ENCODE peak calls at places on chromosomes 6 and 20, in seven cellular contexts. E is activated CD8-positive, alpha-beta T cell treated with anti-CD3 and anti-CD28 coated beads for 36 hours; D is NT2/D1; L is GM03348; U is naive B cell; S is AG08396; V is keratinocyte. Z is an unnamed sample.

GRCh38 chr6:3291987-3292386 is 33.2 kb downstream of the PSMG4 start:
- DNase-seq in E (no peak), D (no peak), L (no peak), U (no peak), S (no peak), V (no peak), Z (no peak)

GRCh38 chr20:43681991-43682410 is 15.1 kb downstream of the MYBL2 start:
- DNase-seq in E (peak; percentile 13), D (no peak), L (no peak), U (peak; percentile 94), S (no peak), V (no peak), Z (no peak)

GRCh38 chr6:113402541-113402940 is 454.6 kb upstream of the MARCKS start:
- DNase-seq in E (no peak), D (no peak), L (no peak), U (no peak), S (no peak), V (no peak), Z (no peak)

GRCh38 chr6:153038378-153038777 is 35.9 kb upstream of the MTRF1L start:
- DNase-seq in E (no peak), D (no peak), L (peak; percentile 19), U (no peak), S (peak; percentile 15), V (no peak), Z (peak; percentile 47)

GRCh38 chr6:25623065-25623464 is 28.9 kb upstream of the SCGN start:
- DNase-seq in E (no peak), D (no peak), L (no peak), U (no peak), S (no peak), V (no peak), Z (no peak)

GRCh38 chr6:39804666-39805065 is 12.5 kb downstream of the DAAM2 start:
- DNase-seq in E (no peak), D (no peak), L (peak; percentile 74), U (no peak), S (no peak), V (no peak), Z (peak; percentile 77)

GRCh38 chr6:88349511-88349910 is 183.4 kb upstream of the CNR1 start:
- DNase-seq in E (no peak), D (no peak), L (peak; percentile 26), U (no peak), S (no peak), V (no peak), Z (peak; percentile 20)

GRCh38 chr6:157524735-157525134 is 143.7 kb downstream of the ZDHHC14 start:
- DNase-seq in E (no peak), D (no peak), L (no peak), U (no peak), S (no peak), V (no peak), Z (no peak)

GRCh38 chr6:154425034-154425433 is 68.4 kb upstream of the IPCEF1 start:
- DNase-seq in E (no peak), D (no peak), L (no peak), U (no peak), S (no peak), V (no peak), Z (no peak)

GRCh38 chr6:44650947-44651346 is 263.4 kb downstream of the CDC5L start:
- DNase-seq in E (no peak), D (no peak), L (peak; percentile 47), U (no peak), S (peak; percentile 25), V (no peak), Z (peak; percentile 40)

GRCh38 chr6:132147530-132148011 is 196.4 kb upstream of the CCN2 start:
- DNase-seq in E (no peak), D (no peak), L (peak; percentile 77), U (no peak), S (peak; percentile 49), V (no peak), Z (peak; percentile 86)

GRCh38 chr6:43263314-43264178 is 20.3 kb downstream of the TTBK1 start:
- DNase-seq in E (peak; percentile 87), D (peak; percentile 60), L (peak; percentile 93), U (peak; percentile 70), S (peak; percentile 95), V (no peak), Z (peak; percentile 95)

GRCh38 chr6:36752187-36752885 is 54.7 kb downstream of the RAB44 start:
- DNase-seq in E (peak; percentile 43), D (no peak), L (no peak), U (no peak), S (no peak), V (no peak), Z (no peak)

GRCh38 chr6:36692220-36692619 is 5.4 kb upstream of the RAB44 start:
- DNase-seq in E (peak; percentile 52), D (no peak), L (no peak), U (peak; percentile 85), S (no peak), V (no peak), Z (no peak)

GRCh38 chr6:53986721-53987526 is 124.3 kb upstream of the MLIP start:
- DNase-seq in E (no peak), D (no peak), L (no peak), U (no peak), S (peak; percentile 20), V (no peak), Z (no peak)

GRCh38 chr6:96704713-96705112 is 132.6 kb downstream of the GPR63 start:
- DNase-seq in E (peak; percentile 12), D (no peak), L (no peak), U (no peak), S (no peak), V (no peak), Z (no peak)

GRCh38 chr20:50514750-50515149 is 4.6 kb downstream of the PTPN1 start:
- DNase-seq in E (peak; percentile 32), D (no peak), L (no peak), U (no peak), S (no peak), V (no peak), Z (no peak)

GRCh38 chr20:19855426-19855825 is 97.4 kb downstream of the RIN2 start:
- DNase-seq in E (no peak), D (no peak), L (no peak), U (no peak), S (no peak), V (no peak), Z (no peak)

GRCh38 chr6:20319520-20320357 is 81.9 kb upstream of the E2F3 start:
- DNase-seq in E (peak; percentile 89), D (no peak), L (no peak), U (peak; percentile 91), S (no peak), V (no peak), Z (no peak)

GRCh38 chr20:6058684-6059295 is 4.9 kb upstream of the LRRN4 start:
- DNase-seq in E (no peak), D (no peak), L (peak; percentile 21), U (no peak), S (no peak), V (no peak), Z (no peak)

GRCh38 chr6:38259736-38260135 is 380.0 kb downstream of the BTBD9 start:
- DNase-seq in E (no peak), D (no peak), L (peak; percentile 56), U (no peak), S (peak; percentile 12), V (no peak), Z (peak; percentile 34)

GRCh38 chr6:166025149-166025898 is 142.3 kb downstream of the TBXT start:
- DNase-seq in E (no peak), D (no peak), L (peak; percentile 27), U (no peak), S (peak; percentile 60), V (no peak), Z (peak; percentile 74)

GRCh38 chr20:58906894-58907293 is 54.4 kb downstream of the GNAS start:
- DNase-seq in E (peak; percentile 22), D (no peak), L (no peak), U (no peak), S (no peak), V (no peak), Z (peak; percentile 15)

GRCh38 chr20:15991279-15991678 is 582.0 kb downstream of the KIF16B start:
- DNase-seq in E (no peak), D (no peak), L (no peak), U (no peak), S (no peak), V (no peak), Z (no peak)

GRCh38 chr6:20439558-20439957 is 37.9 kb downstream of the E2F3 start:
- DNase-seq in E (no peak), D (no peak), L (no peak), U (no peak), S (no peak), V (no peak), Z (no peak)

GRCh38 chr6:139369068-139369467 is 5.4 kb downstream of the CITED2 start:
- DNase-seq in E (no peak), D (no peak), L (no peak), U (no peak), S (no peak), V (no peak), Z (no peak)

GRCh38 chr6:169145991-169146501 is 107.6 kb downstream of the THBS2 start:
- DNase-seq in E (no peak), D (no peak), L (no peak), U (no peak), S (no peak), V (no peak), Z (peak; percentile 53)

GRCh38 chr6:45442716-45443115 is 65.0 kb upstream of the SUPT3H start:
- DNase-seq in E (no peak), D (no peak), L (no peak), U (no peak), S (no peak), V (no peak), Z (no peak)

GRCh38 chr6:3759656-3760245 is 8.2 kb upstream of the PXDC1 start:
- DNase-seq in E (no peak), D (no peak), L (peak; percentile 73), U (no peak), S (peak; percentile 87), V (no peak), Z (peak; percentile 68)

GRCh38 chr20:54122189-54122588 is 51.6 kb downstream of the CYP24A1 start:
- DNase-seq in E (no peak), D (no peak), L (peak; percentile 27), U (no peak), S (no peak), V (no peak), Z (no peak)

Z was measured in AG20443.